ENCODE peak calls at places on chromosomes 5 and 9, in five cellular contexts. D is neural progenitor cell, J is HCT116, B is hepatocyte, A is GM23338. U is an unnamed sample.

GRCh38 chr5:97085126-97085786 is 57.2 kb downstream of the LIX1 start:
- DNase-seq in D (no peak), J (no peak), B (no peak), A (no peak), U (no peak)

GRCh38 chr5:78008356-78008967 is 232.3 kb upstream of the TBCA start:
- DNase-seq in D (peak), J (peak), B (peak), A (peak), U (peak)

GRCh38 chr5:142527664-142528295 is 158.1 kb downstream of the FGF1 start:
- DNase-seq in D (no peak), J (no peak), B (no peak), A (no peak), U (no peak)

GRCh38 chr5:119323630-119324000 is 32.2 kb upstream of the TNFAIP8 start:
- DNase-seq in D (no peak), J (no peak), B (no peak), A (no peak), U (peak)

GRCh38 chr9:130311019-130311773 is 45.6 kb downstream of the HMCN2 start:
- DNase-seq in D (no peak), J (no peak), B (no peak), A (no peak), U (no peak)

GRCh38 chr5:170769236-170769635 is 14.3 kb upstream of the GABRP start:
- DNase-seq in D (no peak), J (no peak), B (no peak), A (no peak), U (no peak)

GRCh38 chr5:5613261-5613990 is 190.9 kb downstream of the ICE1 start:
- DNase-seq in D (no peak), J (no peak), B (no peak), A (no peak), U (no peak)

GRCh38 chr5:14487896-14488570 is 93.6 kb upstream of the OTULINL start:
- DNase-seq in D (no peak), J (no peak), B (no peak), A (peak), U (no peak)

GRCh38 chr5:150516011-150516410 is 8.1 kb downstream of the NDST1 start:
- DNase-seq in D (no peak), J (no peak), B (peak), A (no peak), U (peak)

GRCh38 chr9:77588319-77588937 is 59.7 kb downstream of the GNA14 start:
- DNase-seq in D (peak), J (no peak), B (peak), A (no peak), U (peak)

GRCh38 chr9:34190996-34191892 is 12.4 kb downstream of the UBAP1 start:
- DNase-seq in D (peak), J (no peak), B (peak), A (peak), U (peak)

GRCh38 chr5:81145329-81145728 is 87.8 kb upstream of the CKMT2 start:
- DNase-seq in D (no peak), J (no peak), B (no peak), A (no peak), U (no peak)

GRCh38 chr9:135075234-135076142 is 12.0 kb upstream of the OLFM1 start:
- DNase-seq in D (peak), J (no peak), B (peak), A (peak), U (peak)

GRCh38 chr9:89592201-89592815 is 12.5 kb upstream of the GADD45G start:
- DNase-seq in D (no peak), J (no peak), B (no peak), A (no peak), U (no peak)

GRCh38 chr5:66864240-66864884 is 268.2 kb downstream of the MAST4 start:
- DNase-seq in D (no peak), J (no peak), B (no peak), A (peak), U (peak)

GRCh38 chr5:168433982-168434381 is 52.3 kb upstream of the RARS1 start:
- DNase-seq in D (peak), J (no peak), B (no peak), A (peak), U (no peak)

GRCh38 chr9:80378669-80379293 is 807.0 kb downstream of the TLE4 start:
- DNase-seq in D (no peak), J (no peak), B (no peak), A (no peak), U (no peak)

GRCh38 chr5:90351101-90351500 is 58.5 kb downstream of the CETN3 start:
- DNase-seq in D (no peak), J (no peak), B (no peak), A (no peak), U (no peak)

GRCh38 chr5:9047932-9048331 is 497.9 kb downstream of the SEMA5A start:
- DNase-seq in D (no peak), J (no peak), B (no peak), A (no peak), U (no peak)

GRCh38 chr5:110925398-110925797 is 146.1 kb upstream of the TSLP start:
- DNase-seq in D (no peak), J (no peak), B (no peak), A (no peak), U (peak)

GRCh38 chr9:93956183-93956784 is 1.1 kb upstream of the BARX1 start:
- DNase-seq in D (no peak), J (no peak), B (no peak), A (no peak), U (no peak)

GRCh38 chr5:77101298-77101697 is 14.2 kb upstream of the ZBED3 start:
- DNase-seq in D (no peak), J (no peak), B (no peak), A (no peak), U (peak)

GRCh38 chr5:132016721-132017250 is 5.3 kb upstream of the ACSL6 start:
- DNase-seq in D (no peak), J (no peak), B (no peak), A (no peak), U (no peak)

GRCh38 chr5:22560115-22560514 is 293.0 kb downstream of the CDH12 start:
- DNase-seq in D (no peak), J (no peak), B (peak), A (no peak), U (peak)

GRCh38 chr9:17064558-17064957 is 70.3 kb upstream of the CNTLN start:
- DNase-seq in D (no peak), J (no peak), B (no peak), A (no peak), U (no peak)

GRCh38 chr5:96978812-96979449 is 43.1 kb downstream of the LNPEP start:
- DNase-seq in D (peak), J (no peak), B (peak), A (no peak), U (no peak)

GRCh38 chr9:127113540-127113928 is 8.9 kb downstream of the ANGPTL2 start:
- DNase-seq in D (no peak), J (no peak), B (no peak), A (no peak), U (no peak)

GRCh38 chr5:76787237-76787636 is 31.6 kb upstream of the F2RL1 start:
- DNase-seq in D (no peak), J (no peak), B (peak), A (no peak), U (peak)

GRCh38 chr5:21680661-21681060 is 1172.5 kb downstream of the CDH12 start:
- DNase-seq in D (no peak), J (no peak), B (no peak), A (no peak), U (peak)

GRCh38 chr5:167730121-167730520 is 561.3 kb upstream of the WWC1 start:
- DNase-seq in D (no peak), J (no peak), B (no peak), A (no peak), U (peak)

GRCh38 chr9:78121488-78121887 is 89.9 kb upstream of the GNAQ start:
- DNase-seq in D (peak), J (peak), B (peak), A (peak), U (peak)

GRCh38 chr9:98488578-98489312 is 220.0 kb downstream of the GABBR2 start:
- DNase-seq in D (no peak), J (no peak), B (peak), A (peak), U (peak)

GRCh38 chr5:525916-526315 is 1.7 kb upstream of the SLC9A3 start:
- DNase-seq in D (no peak), J (no peak), B (no peak), A (no peak), U (no peak)

GRCh38 chr9:115411993-115412452 is 294.1 kb upstream of the TNC start:
- DNase-seq in D (no peak), J (no peak), B (no peak), A (no peak), U (peak)

GRCh38 chr5:61082516-61083280 is 79.6 kb downstream of the SMIM15 start:
- DNase-seq in D (no peak), J (no peak), B (no peak), A (no peak), U (peak)

GRCh38 chr9:121182976-121183375 is 18.7 kb downstream of the RAB14 start:
- DNase-seq in D (no peak), J (no peak), B (no peak), A (no peak), U (no peak)

GRCh38 chr9:121178676-121179372 is 22.8 kb downstream of the RAB14 start:
- DNase-seq in D (no peak), J (no peak), B (peak), A (no peak), U (no peak)

GRCh38 chr9:121183666-121184423 is 17.8 kb downstream of the RAB14 start:
- DNase-seq in D (no peak), J (no peak), B (no peak), A (no peak), U (no peak)

GRCh38 chr9:121182437-121182836 is 19.2 kb downstream of the RAB14 start:
- DNase-seq in D (no peak), J (no peak), B (no peak), A (no peak), U (no peak)

DNA sequence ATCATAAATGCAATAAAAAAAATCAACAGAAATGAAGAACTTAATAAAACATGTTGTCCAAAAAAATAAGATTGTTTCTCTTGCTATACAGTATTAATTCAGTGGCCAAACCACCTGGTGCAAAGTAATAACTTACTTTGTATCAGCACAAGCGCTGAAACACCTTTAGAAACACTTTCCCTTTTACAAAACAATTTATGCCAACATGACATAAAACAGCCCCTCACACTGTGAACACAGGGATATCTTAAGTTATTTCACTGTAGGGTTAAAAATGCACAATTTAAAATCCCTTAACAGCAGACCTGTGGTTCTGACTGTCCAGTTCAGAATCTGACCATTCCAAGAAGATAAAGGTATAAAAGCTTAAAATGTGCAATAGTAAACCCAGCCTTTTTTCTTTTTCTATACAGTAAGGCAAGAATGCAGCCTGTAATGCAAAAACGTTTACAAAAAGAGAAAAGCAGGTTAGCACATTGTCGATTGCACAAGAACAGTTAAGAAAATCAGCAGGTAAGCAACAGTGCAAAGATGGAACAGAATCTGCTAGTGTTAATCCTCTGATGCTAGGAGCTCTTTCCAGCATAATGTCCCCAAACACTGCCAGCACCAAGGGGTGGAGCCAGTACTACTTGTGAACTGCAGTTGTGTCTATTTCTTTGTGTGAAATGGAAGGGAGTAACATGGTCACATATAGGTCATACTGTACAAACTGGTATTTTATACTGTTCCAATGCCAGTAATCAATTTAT is 21.6 kb downstream of the RAB14 start:
- DNase-seq in D (no peak), J (no peak), B (no peak), A (no peak), U (no peak)
- TF ChIP-seq EZH2phosphoT487 in D (no peak), J (no peak), B (no peak), A (no peak), U (no peak)

DNA sequence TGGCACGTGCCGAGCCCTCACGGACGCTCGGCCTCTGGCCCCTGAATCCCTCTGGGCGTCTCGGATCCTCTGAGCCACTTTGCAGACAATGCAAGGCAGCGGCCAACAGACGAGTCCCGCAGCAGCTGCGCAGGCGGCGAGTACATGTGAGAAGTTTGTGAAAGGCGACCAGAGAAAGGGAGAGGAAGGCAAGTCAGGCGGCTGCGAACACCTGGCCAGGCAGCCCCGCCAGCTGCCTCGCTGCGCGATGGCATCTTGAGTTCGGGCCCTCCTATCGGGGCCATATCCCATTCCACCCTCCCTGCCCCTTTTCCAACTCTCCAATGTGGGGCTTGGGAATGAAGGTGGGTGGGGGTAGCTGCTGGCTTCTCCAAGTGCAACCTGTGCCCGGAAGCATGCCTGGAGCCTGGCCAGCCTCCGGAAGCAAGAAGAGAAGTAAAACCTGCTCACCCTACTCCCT is 4.5 kb upstream of the POU4F3 start:
- DNase-seq in D (peak), J (no peak), B (no peak), A (peak), U (no peak)
- TF ChIP-seq EZH2 in D (peak), J (no peak), B (peak), A (peak), U (no peak)

GRCh38 chr5:32285489-32286138 is 27.1 kb downstream of the MTMR12 start:
- DNase-seq in D (no peak), J (no peak), B (no peak), A (no peak), U (no peak)

GRCh38 chr5:32282633-32283032 is 30.1 kb downstream of the MTMR12 start:
- DNase-seq in D (no peak), J (no peak), B (no peak), A (no peak), U (no peak)

GRCh38 chr5:32280656-32281081 is 32.1 kb downstream of the MTMR12 start:
- DNase-seq in D (no peak), J (no peak), B (no peak), A (no peak), U (no peak)

GRCh38 chr5:32283539-32284377 is 29.0 kb downstream of the MTMR12 start:
- DNase-seq in D (no peak), J (no peak), B (no peak), A (no peak), U (peak)

DNA sequence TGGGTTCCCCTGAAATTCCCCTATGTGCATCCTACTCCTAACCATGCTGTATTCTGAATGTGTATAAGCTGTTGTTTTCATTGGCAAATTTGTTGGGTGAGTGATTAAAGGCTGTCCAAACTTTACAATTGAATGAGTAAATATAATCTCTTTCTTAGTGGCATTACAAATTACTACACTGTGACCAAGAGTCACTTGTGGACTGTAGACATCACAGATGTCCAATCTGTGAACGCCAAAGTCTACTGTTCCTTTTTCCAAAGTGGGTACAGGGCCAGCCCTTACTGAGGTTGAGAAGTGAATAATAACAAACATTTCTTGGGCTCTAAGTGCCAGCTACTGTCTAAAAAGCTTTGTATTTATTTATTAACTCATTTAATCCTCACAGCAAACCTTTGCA is 29.7 kb downstream of the MTMR12 start:
- DNase-seq in D (no peak), J (no peak), B (no peak), A (no peak), U (no peak)
- TF ChIP-seq EZH2phosphoT487 in D (no peak), J (no peak), B (no peak), A (no peak), U (no peak)

GRCh38 chr9:138022756-138023393 is 145.3 kb downstream of the CACNA1B start:
- DNase-seq in D (peak), J (no peak), B (peak), A (peak), U (no peak)

GRCh38 chr9:138024831-138025291 is 147.3 kb downstream of the CACNA1B start:
- DNase-seq in D (no peak), J (no peak), B (no peak), A (no peak), U (no peak)

GRCh38 chr9:138024131-138024530 is 146.5 kb downstream of the CACNA1B start:
- DNase-seq in D (no peak), J (no peak), B (no peak), A (no peak), U (no peak)

GRCh38 chr9:138022121-138022741 is 144.6 kb downstream of the CACNA1B start:
- DNase-seq in D (peak), J (peak), B (peak), A (peak), U (peak)

DNA sequence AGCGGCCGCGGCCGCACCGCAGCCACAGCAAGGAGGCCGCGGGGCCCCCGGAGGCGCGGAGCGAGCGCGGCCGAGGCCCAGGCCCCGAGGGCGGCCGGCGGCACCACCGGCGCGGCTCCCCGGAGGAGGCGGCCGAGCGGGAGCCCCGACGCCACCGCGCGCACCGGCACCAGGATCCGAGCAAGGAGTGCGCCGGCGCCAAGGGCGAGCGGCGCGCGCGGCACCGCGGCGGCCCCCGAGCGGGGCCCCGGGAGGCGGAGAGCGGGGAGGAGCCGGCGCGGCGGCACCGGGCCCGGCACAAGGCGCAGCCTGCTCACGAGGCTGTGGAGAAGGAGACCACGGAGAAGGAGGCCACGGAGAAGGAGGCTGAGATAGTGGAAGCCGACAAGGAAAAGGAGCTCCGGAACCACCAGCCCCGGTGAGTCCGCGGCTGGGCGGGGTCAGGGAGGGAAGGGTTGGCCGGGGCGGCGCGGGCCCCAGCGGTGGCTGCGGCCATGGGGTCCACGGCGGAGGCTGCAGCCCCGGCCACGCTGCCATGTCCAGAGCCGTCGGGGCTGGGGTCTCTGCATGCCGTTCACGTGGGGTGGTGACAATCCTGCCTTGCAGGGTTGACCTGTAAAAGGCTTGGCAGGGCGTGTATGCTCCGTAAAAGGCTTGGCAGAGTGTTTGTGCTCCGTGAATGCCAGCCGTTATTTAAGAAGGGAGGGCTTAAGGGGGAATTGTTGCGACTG is 146.0 kb downstream of the CACNA1B start:
- DNase-seq in D (peak), J (no peak), B (no peak), A (peak), U (no peak)
- TF ChIP-seq EZH2 in D (peak), J (no peak), B (no peak), A (no peak), U (no peak)

DNA sequence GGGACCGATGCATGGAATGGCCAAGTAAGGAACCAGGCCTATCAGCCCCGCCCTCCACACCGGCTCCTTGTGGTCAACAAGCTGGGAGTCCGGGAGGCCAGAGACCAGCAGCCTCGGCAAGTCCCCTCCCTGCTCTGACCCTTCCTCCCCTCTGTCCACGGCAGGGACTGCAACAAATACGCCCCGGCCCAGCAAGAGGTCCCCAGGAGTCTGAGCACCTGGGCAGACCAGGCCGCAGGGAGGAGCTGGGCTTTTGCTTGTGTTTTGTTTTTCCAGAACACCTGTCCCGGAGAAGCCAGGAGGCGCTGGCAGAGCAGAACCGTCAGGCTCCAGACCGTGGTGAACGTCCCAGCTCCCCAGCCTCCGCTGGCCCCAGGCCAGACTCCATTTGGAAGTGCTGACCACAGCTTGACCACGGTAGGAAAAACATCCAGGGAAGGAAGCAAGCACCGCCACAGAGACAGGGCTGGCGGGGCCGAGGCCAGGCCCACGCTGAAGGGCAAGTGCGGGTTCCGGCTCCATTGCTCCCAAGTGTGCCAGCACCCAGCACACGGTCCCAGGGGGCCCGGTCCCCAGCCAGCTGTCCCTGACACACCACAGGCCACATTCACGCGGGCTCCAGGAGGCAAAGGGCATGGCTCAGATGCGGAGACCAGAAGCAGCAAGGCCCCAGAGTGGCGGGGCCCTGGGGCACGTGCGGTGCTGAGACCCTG is 56.6 kb downstream of the VAV2 start:
- DNase-seq in D (no peak), J (no peak), B (peak), A (no peak), U (no peak)
- TF ChIP-seq EZH2phosphoT487 in D (no peak), J (no peak), B (no peak), A (no peak), U (no peak)

U was measured in GM23248.